ENCODE peak calls at places on chromosomes 3 and 15, in nine cellular contexts. One of them, this sample, is unnamed.
A peak's percentile ranks its signal among the peaks of the same experiment; 100 is the strongest.

GRCh38 chr15:77983091-77983707 is 94.3 kb downstream of the TBC1D2B start:
- DNase-seq in A549: no peak
- DNase-seq in RWPE1: no peak
- DNase-seq in HCT116: no peak
- DNase-seq in stimulated activated naive CD4-positive, alpha-beta T cell treated with Interleukin-2 at 50 U/mL for 16 hours: no peak
- DNase-seq in stomach: no peak
- DNase-seq in GM23248: no peak
- DNase-seq in kidney glomerular epithelial cell: no peak
- DNase-seq in glomerular endothelial cell: no peak
- DNase-seq in this sample: no peak

GRCh38 chr3:14595561-14595960 is 55.4 kb upstream of the GRIP2 start:
- DNase-seq in kidney glomerular epithelial cell: no peak
- DNase-seq in RWPE1: no peak
- DNase-seq in A549: no peak
- DNase-seq in HCT116: no peak
- DNase-seq in glomerular endothelial cell: no peak
- DNase-seq in stimulated activated naive CD4-positive, alpha-beta T cell treated with Interleukin-2 at 50 U/mL for 16 hours: no peak
- DNase-seq in stomach: no peak
- DNase-seq in GM23248: no peak
- DNase-seq in this sample: no peak

GRCh38 chr3:99902091-99902490 is 84.4 kb downstream of the CMSS1 start:
- DNase-seq in glomerular endothelial cell: no peak
- DNase-seq in kidney glomerular epithelial cell: peak; percentile 20
- DNase-seq in stimulated activated naive CD4-positive, alpha-beta T cell treated with Interleukin-2 at 50 U/mL for 16 hours: no peak
- DNase-seq in stomach: no peak
- DNase-seq in RWPE1: peak; percentile 16
- DNase-seq in HCT116: no peak
- DNase-seq in GM23248: peak; percentile 25
- DNase-seq in A549: no peak
- DNase-seq in this sample: peak; percentile 59

GRCh38 chr15:76330281-76330680 is 6.3 kb upstream of the ISL2 start:
- DNase-seq in stomach: peak; percentile 77
- DNase-seq in RWPE1: peak; percentile 60
- DNase-seq in HCT116: no peak
- DNase-seq in GM23248: peak; percentile 75
- DNase-seq in kidney glomerular epithelial cell: peak; percentile 18
- DNase-seq in stimulated activated naive CD4-positive, alpha-beta T cell treated with Interleukin-2 at 50 U/mL for 16 hours: no peak
- DNase-seq in glomerular endothelial cell: no peak
- DNase-seq in A549: peak; percentile 81
- DNase-seq in this sample: peak; percentile 65

GRCh38 chr15:29704950-29705597 is 117.2 kb downstream of the TJP1 start:
- DNase-seq in kidney glomerular epithelial cell: no peak
- DNase-seq in stimulated activated naive CD4-positive, alpha-beta T cell treated with Interleukin-2 at 50 U/mL for 16 hours: no peak
- DNase-seq in GM23248: no peak
- DNase-seq in glomerular endothelial cell: no peak
- DNase-seq in stomach: no peak
- DNase-seq in RWPE1: no peak
- DNase-seq in HCT116: no peak
- DNase-seq in A549: no peak
- DNase-seq in this sample: no peak

GRCh38 chr3:122245513-122246174 is 62.2 kb downstream of the CASR start:
- DNase-seq in glomerular endothelial cell: no peak
- DNase-seq in stomach: no peak
- DNase-seq in HCT116: no peak
- DNase-seq in stimulated activated naive CD4-positive, alpha-beta T cell treated with Interleukin-2 at 50 U/mL for 16 hours: no peak
- DNase-seq in RWPE1: peak; percentile 12
- DNase-seq in kidney glomerular epithelial cell: peak; percentile 6
- DNase-seq in A549: peak; percentile 8
- DNase-seq in GM23248: peak; percentile 60
- DNase-seq in this sample: no peak

GRCh38 chr3:9250236-9250635 is 790 bp upstream of the SRGAP3 start:
- DNase-seq in HCT116: no peak
- DNase-seq in RWPE1: no peak
- DNase-seq in GM23248: peak; percentile 5
- DNase-seq in A549: no peak
- DNase-seq in stimulated activated naive CD4-positive, alpha-beta T cell treated with Interleukin-2 at 50 U/mL for 16 hours: no peak
- DNase-seq in glomerular endothelial cell: no peak
- DNase-seq in stomach: no peak
- DNase-seq in kidney glomerular epithelial cell: no peak
- DNase-seq in this sample: no peak

GRCh38 chr15:53525894-53526293 is 233.6 kb downstream of the WDR72 start:
- DNase-seq in stimulated activated naive CD4-positive, alpha-beta T cell treated with Interleukin-2 at 50 U/mL for 16 hours: no peak
- DNase-seq in RWPE1: no peak
- DNase-seq in GM23248: no peak
- DNase-seq in kidney glomerular epithelial cell: no peak
- DNase-seq in A549: no peak
- DNase-seq in stomach: no peak
- DNase-seq in glomerular endothelial cell: no peak
- DNase-seq in HCT116: no peak
- DNase-seq in this sample: no peak

GRCh38 chr3:140180603-140181002 is 245.6 kb downstream of the CLSTN2 start:
- DNase-seq in kidney glomerular epithelial cell: no peak
- DNase-seq in stimulated activated naive CD4-positive, alpha-beta T cell treated with Interleukin-2 at 50 U/mL for 16 hours: no peak
- DNase-seq in RWPE1: peak; percentile 43
- DNase-seq in GM23248: no peak
- DNase-seq in A549: no peak
- DNase-seq in HCT116: no peak
- DNase-seq in glomerular endothelial cell: no peak
- DNase-seq in stomach: no peak
- DNase-seq in this sample: no peak

GRCh38 chr3:172261053-172261452 is 187.2 kb downstream of the GHSR start:
- DNase-seq in stimulated activated naive CD4-positive, alpha-beta T cell treated with Interleukin-2 at 50 U/mL for 16 hours: no peak
- DNase-seq in RWPE1: no peak
- DNase-seq in GM23248: peak; percentile 32
- DNase-seq in A549: no peak
- DNase-seq in kidney glomerular epithelial cell: no peak
- DNase-seq in glomerular endothelial cell: no peak
- DNase-seq in stomach: no peak
- DNase-seq in HCT116: no peak
- DNase-seq in this sample: no peak

GRCh38 chr3:49104427-49105291 is at the start of gene QARS1:
- DNase-seq in GM23248: peak; percentile 96
- DNase-seq in glomerular endothelial cell: peak; percentile 55
- DNase-seq in kidney glomerular epithelial cell: peak; percentile 88
- DNase-seq in HCT116: peak; percentile 78
- DNase-seq in A549: peak; percentile 84
- DNase-seq in stimulated activated naive CD4-positive, alpha-beta T cell treated with Interleukin-2 at 50 U/mL for 16 hours: peak; percentile 87
- DNase-seq in stomach: peak; percentile 95
- DNase-seq in RWPE1: peak; percentile 92
- DNase-seq in this sample: peak; percentile 91

GRCh38 chr3:53254810-53255359 is 937 bp downstream of the TKT start:
- DNase-seq in GM23248: peak; percentile 84
- DNase-seq in stomach: peak; percentile 81
- DNase-seq in stimulated activated naive CD4-positive, alpha-beta T cell treated with Interleukin-2 at 50 U/mL for 16 hours: peak; percentile 29
- DNase-seq in kidney glomerular epithelial cell: peak; percentile 54
- DNase-seq in glomerular endothelial cell: no peak
- DNase-seq in HCT116: no peak
- DNase-seq in RWPE1: peak; percentile 69
- DNase-seq in A549: no peak
- DNase-seq in this sample: peak; percentile 62

GRCh38 chr15:85306946-85307686 is 73.3 kb upstream of the AKAP13 start:
- DNase-seq in HCT116: no peak
- DNase-seq in glomerular endothelial cell: no peak
- DNase-seq in RWPE1: no peak
- DNase-seq in A549: no peak
- DNase-seq in GM23248: no peak
- DNase-seq in kidney glomerular epithelial cell: no peak
- DNase-seq in stomach: peak; percentile 39
- DNase-seq in stimulated activated naive CD4-positive, alpha-beta T cell treated with Interleukin-2 at 50 U/mL for 16 hours: no peak
- DNase-seq in this sample: no peak

GRCh38 chr3:190252080-190252479 is 70.2 kb downstream of the CLDN1 start:
- DNase-seq in A549: no peak
- DNase-seq in GM23248: peak; percentile 85
- DNase-seq in HCT116: no peak
- DNase-seq in RWPE1: peak; percentile 26
- DNase-seq in glomerular endothelial cell: no peak
- DNase-seq in kidney glomerular epithelial cell: no peak
- DNase-seq in stomach: no peak
- DNase-seq in stimulated activated naive CD4-positive, alpha-beta T cell treated with Interleukin-2 at 50 U/mL for 16 hours: no peak
- DNase-seq in this sample: peak; percentile 67

GRCh38 chr3:105369501-105370371 is 3.0 kb downstream of the ALCAM start:
- DNase-seq in HCT116: no peak
- DNase-seq in A549: peak; percentile 73
- DNase-seq in stomach: peak; percentile 79
- DNase-seq in GM23248: peak; percentile 85
- DNase-seq in glomerular endothelial cell: no peak
- DNase-seq in kidney glomerular epithelial cell: peak; percentile 76
- DNase-seq in RWPE1: peak; percentile 16
- DNase-seq in stimulated activated naive CD4-positive, alpha-beta T cell treated with Interleukin-2 at 50 U/mL for 16 hours: peak; percentile 12
- DNase-seq in this sample: peak; percentile 83

GRCh38 chr3:14130230-14130629 is 5.4 kb downstream of the TMEM43 start:
- DNase-seq in kidney glomerular epithelial cell: no peak
- DNase-seq in stomach: no peak
- DNase-seq in stimulated activated naive CD4-positive, alpha-beta T cell treated with Interleukin-2 at 50 U/mL for 16 hours: no peak
- DNase-seq in HCT116: no peak
- DNase-seq in A549: no peak
- DNase-seq in glomerular endothelial cell: no peak
- DNase-seq in RWPE1: no peak
- DNase-seq in GM23248: no peak
- DNase-seq in this sample: no peak

GRCh38 chr15:52318729-52319500 is 23.3 kb upstream of the MYO5C start:
- DNase-seq in kidney glomerular epithelial cell: no peak
- DNase-seq in GM23248: no peak
- DNase-seq in glomerular endothelial cell: no peak
- DNase-seq in RWPE1: no peak
- DNase-seq in A549: no peak
- DNase-seq in stomach: no peak
- DNase-seq in stimulated activated naive CD4-positive, alpha-beta T cell treated with Interleukin-2 at 50 U/mL for 16 hours: no peak
- DNase-seq in HCT116: no peak
- DNase-seq in this sample: no peak

GRCh38 chr3:187714404-187714979 is 12.1 kb upstream of the RTP2 start:
- DNase-seq in kidney glomerular epithelial cell: peak; percentile 78
- DNase-seq in GM23248: peak; percentile 78
- DNase-seq in RWPE1: peak; percentile 77
- DNase-seq in HCT116: peak; percentile 72
- DNase-seq in stimulated activated naive CD4-positive, alpha-beta T cell treated with Interleukin-2 at 50 U/mL for 16 hours: peak; percentile 51
- DNase-seq in A549: peak; percentile 65
- DNase-seq in stomach: peak; percentile 81
- DNase-seq in glomerular endothelial cell: no peak
- DNase-seq in this sample: peak; percentile 70

GRCh38 chr15:51234181-51234927 is 104.0 kb downstream of the CYP19A1 start:
- DNase-seq in A549: no peak
- DNase-seq in glomerular endothelial cell: no peak
- DNase-seq in GM23248: no peak
- DNase-seq in stomach: no peak
- DNase-seq in RWPE1: no peak
- DNase-seq in HCT116: no peak
- DNase-seq in stimulated activated naive CD4-positive, alpha-beta T cell treated with Interleukin-2 at 50 U/mL for 16 hours: no peak
- DNase-seq in kidney glomerular epithelial cell: no peak
- DNase-seq in this sample: no peak

GRCh38 chr3:194023501-194024280 is 112.3 kb upstream of the HES1 start:
- DNase-seq in RWPE1: no peak
- DNase-seq in GM23248: no peak
- DNase-seq in stomach: no peak
- DNase-seq in A549: no peak
- DNase-seq in stimulated activated naive CD4-positive, alpha-beta T cell treated with Interleukin-2 at 50 U/mL for 16 hours: no peak
- DNase-seq in glomerular endothelial cell: no peak
- DNase-seq in kidney glomerular epithelial cell: no peak
- DNase-seq in HCT116: no peak
- DNase-seq in this sample: no peak

GRCh38 chr3:159882784-159883779 is 105.6 kb upstream of the IL12A start:
- DNase-seq in stomach: no peak
- DNase-seq in GM23248: peak; percentile 43
- DNase-seq in A549: no peak
- DNase-seq in glomerular endothelial cell: no peak
- DNase-seq in kidney glomerular epithelial cell: no peak
- DNase-seq in RWPE1: peak; percentile 26
- DNase-seq in stimulated activated naive CD4-positive, alpha-beta T cell treated with Interleukin-2 at 50 U/mL for 16 hours: no peak
- DNase-seq in HCT116: no peak
- DNase-seq in this sample: peak; percentile 73

GRCh38 chr3:9793161-9793781 is 389 bp downstream of the ARPC4 start:
- DNase-seq in A549: peak; percentile 61
- DNase-seq in GM23248: peak; percentile 83
- DNase-seq in stimulated activated naive CD4-positive, alpha-beta T cell treated with Interleukin-2 at 50 U/mL for 16 hours: no peak
- DNase-seq in HCT116: no peak
- DNase-seq in kidney glomerular epithelial cell: no peak
- DNase-seq in stomach: no peak
- DNase-seq in glomerular endothelial cell: no peak
- DNase-seq in RWPE1: no peak
- DNase-seq in this sample: peak; percentile 36

GRCh38 chr3:126541628-126542339 is 16.9 kb downstream of the C3orf22 start:
- DNase-seq in GM23248: no peak
- DNase-seq in RWPE1: no peak
- DNase-seq in glomerular endothelial cell: no peak
- DNase-seq in kidney glomerular epithelial cell: no peak
- DNase-seq in HCT116: no peak
- DNase-seq in A549: no peak
- DNase-seq in stomach: peak; percentile 9
- DNase-seq in stimulated activated naive CD4-positive, alpha-beta T cell treated with Interleukin-2 at 50 U/mL for 16 hours: no peak
- DNase-seq in this sample: no peak

GRCh38 chr3:160084998-160085397 is 96.4 kb downstream of the IL12A start:
- DNase-seq in kidney glomerular epithelial cell: no peak
- DNase-seq in stimulated activated naive CD4-positive, alpha-beta T cell treated with Interleukin-2 at 50 U/mL for 16 hours: no peak
- DNase-seq in stomach: no peak
- DNase-seq in HCT116: no peak
- DNase-seq in RWPE1: peak; percentile 13
- DNase-seq in glomerular endothelial cell: no peak
- DNase-seq in GM23248: no peak
- DNase-seq in A549: no peak
- DNase-seq in this sample: no peak

GRCh38 chr3:95200384-95200783 is 1137.5 kb downstream of the NSUN3 start:
- DNase-seq in GM23248: no peak
- DNase-seq in stimulated activated naive CD4-positive, alpha-beta T cell treated with Interleukin-2 at 50 U/mL for 16 hours: no peak
- DNase-seq in RWPE1: no peak
- DNase-seq in A549: no peak
- DNase-seq in stomach: no peak
- DNase-seq in glomerular endothelial cell: no peak
- DNase-seq in kidney glomerular epithelial cell: no peak
- DNase-seq in HCT116: no peak
- DNase-seq in this sample: no peak

GRCh38 chr15:29270976-29271375 is 1.4 kb upstream of the NSMCE3 start:
- DNase-seq in glomerular endothelial cell: no peak
- DNase-seq in GM23248: peak; percentile 49
- DNase-seq in stomach: no peak
- DNase-seq in HCT116: no peak
- DNase-seq in A549: no peak
- DNase-seq in stimulated activated naive CD4-positive, alpha-beta T cell treated with Interleukin-2 at 50 U/mL for 16 hours: no peak
- DNase-seq in RWPE1: peak; percentile 26
- DNase-seq in kidney glomerular epithelial cell: no peak
- DNase-seq in this sample: no peak

GRCh38 chr3:188211476-188211875 is 57.5 kb downstream of the LPP start:
- DNase-seq in glomerular endothelial cell: no peak
- DNase-seq in stomach: no peak
- DNase-seq in stimulated activated naive CD4-positive, alpha-beta T cell treated with Interleukin-2 at 50 U/mL for 16 hours: no peak
- DNase-seq in RWPE1: no peak
- DNase-seq in A549: no peak
- DNase-seq in HCT116: no peak
- DNase-seq in GM23248: peak; percentile 47
- DNase-seq in kidney glomerular epithelial cell: peak; percentile 27
- DNase-seq in this sample: no peak

GRCh38 chr3:187957209-187957981 is 196.6 kb upstream of the LPP start:
- DNase-seq in GM23248: peak; percentile 11
- DNase-seq in stomach: peak; percentile 30
- DNase-seq in RWPE1: no peak
- DNase-seq in kidney glomerular epithelial cell: no peak
- DNase-seq in A549: no peak
- DNase-seq in glomerular endothelial cell: no peak
- DNase-seq in HCT116: no peak
- DNase-seq in stimulated activated naive CD4-positive, alpha-beta T cell treated with Interleukin-2 at 50 U/mL for 16 hours: no peak
- DNase-seq in this sample: no peak

GRCh38 chr3:34011171-34012101 is 213.0 kb downstream of the PDCD6IP start:
- DNase-seq in RWPE1: no peak
- DNase-seq in GM23248: peak; percentile 63
- DNase-seq in kidney glomerular epithelial cell: peak; percentile 11
- DNase-seq in stimulated activated naive CD4-positive, alpha-beta T cell treated with Interleukin-2 at 50 U/mL for 16 hours: no peak
- DNase-seq in glomerular endothelial cell: no peak
- DNase-seq in A549: peak; percentile 51
- DNase-seq in HCT116: peak; percentile 8
- DNase-seq in stomach: no peak
- DNase-seq in this sample: peak; percentile 57

GRCh38 chr3:169554606-169555005 is 108.9 kb downstream of the MECOM start:
- DNase-seq in stimulated activated naive CD4-positive, alpha-beta T cell treated with Interleukin-2 at 50 U/mL for 16 hours: no peak
- DNase-seq in glomerular endothelial cell: no peak
- DNase-seq in kidney glomerular epithelial cell: no peak
- DNase-seq in RWPE1: no peak
- DNase-seq in GM23248: no peak
- DNase-seq in A549: no peak
- DNase-seq in stomach: no peak
- DNase-seq in HCT116: no peak
- DNase-seq in this sample: peak; percentile 20

GRCh38 chr3:13584901-13585300 is 36.0 kb downstream of the FBLN2 start:
- DNase-seq in stomach: no peak
- DNase-seq in GM23248: no peak
- DNase-seq in stimulated activated naive CD4-positive, alpha-beta T cell treated with Interleukin-2 at 50 U/mL for 16 hours: no peak
- DNase-seq in glomerular endothelial cell: no peak
- DNase-seq in A549: no peak
- DNase-seq in kidney glomerular epithelial cell: no peak
- DNase-seq in HCT116: no peak
- DNase-seq in RWPE1: no peak
- DNase-seq in this sample: no peak

This sample was measured in LHCN-M2.